ENCODE peak calls at places on chromosomes 7 and 10, in nine cellular contexts. J, P, U, K, X, R, Z, O and A are unnamed samples.

GRCh38 chr7:64618785-64619456 is 47.0 kb upstream of the ZNF107 start:
- DNase-seq in Z (peak), K (no peak), O (peak), J (peak), P (no peak), R (peak), U (peak), X (peak), A (no peak)

GRCh38 chr7:78438433-78438832 is 639.9 kb downstream of the PHTF2 start:
- DNase-seq in R (no peak), P (no peak), Z (no peak), K (no peak), U (no peak), J (no peak), O (no peak), X (no peak), A (no peak)

GRCh38 chr7:55787796-55788195 is 74.8 kb downstream of the SEPTIN14 start:
- DNase-seq in O (no peak), U (no peak), Z (no peak), X (no peak), P (no peak), R (no peak), K (no peak), J (no peak), A (no peak)

GRCh38 chr10:71584461-71584860 is 135.1 kb downstream of the C10orf105 start:
- DNase-seq in U (no peak), Z (no peak), R (no peak), J (peak), X (no peak), P (no peak), K (no peak), O (no peak), A (no peak)

GRCh38 chr7:50477640-50478039 is 27.5 kb upstream of the FIGNL1 start:
- DNase-seq in U (no peak), K (no peak), R (no peak), J (no peak), O (no peak), Z (no peak), X (no peak), P (no peak), A (no peak)

GRCh38 chr7:69640925-69641594 is 42.8 kb downstream of the AUTS2 start:
- DNase-seq in K (no peak), P (no peak), Z (no peak), U (no peak), O (no peak), R (no peak), X (no peak), J (no peak), A (no peak)

GRCh38 chr10:71921319-71922027 is 42.7 kb upstream of the CHST3 start:
- DNase-seq in J (no peak), O (no peak), X (no peak), P (peak), U (no peak), Z (peak), R (no peak), K (no peak), A (no peak)

GRCh38 chr10:15344876-15345285 is 26.2 kb downstream of the FAM171A1 start:
- DNase-seq in J (peak), O (no peak), K (no peak), U (no peak), P (no peak), X (no peak), Z (peak), R (peak), A (no peak)

GRCh38 chr7:80883188-80884025 is 35.4 kb downstream of the SEMA3C start:
- DNase-seq in X (peak), U (peak), K (peak), R (peak), P (no peak), J (peak), Z (peak), O (peak), A (no peak)

GRCh38 chr10:89518108-89518507 is 17.3 kb downstream of the SLC16A12 start:
- DNase-seq in X (no peak), Z (no peak), U (no peak), P (peak), J (peak), O (no peak), R (no peak), K (no peak), A (no peak)

GRCh38 chr10:48525956-48526355 is 78.9 kb downstream of the ARHGAP22 start:
- DNase-seq in U (no peak), R (no peak), P (no peak), J (no peak), Z (no peak), K (no peak), O (no peak), X (no peak), A (no peak)

GRCh38 chr10:28300027-28300426 is 2.8 kb downstream of the MPP7 start:
- DNase-seq in U (no peak), K (no peak), P (no peak), Z (no peak), O (no peak), X (no peak), R (peak), J (no peak), A (no peak)

GRCh38 chr10:32360241-32360640 is 13.3 kb upstream of the EPC1 start:
- DNase-seq in O (no peak), U (no peak), J (no peak), K (no peak), R (no peak), Z (no peak), X (no peak), P (no peak), A (no peak)

GRCh38 chr7:128815289-128815938 is 14.8 kb upstream of the FLNC start:
- DNase-seq in R (no peak), X (no peak), O (no peak), K (no peak), U (no peak), P (no peak), J (no peak), Z (no peak), A (no peak)

GRCh38 chr10:1116051-1116450 is 59.9 kb downstream of the WDR37 start:
- DNase-seq in Z (no peak), X (no peak), R (no peak), K (no peak), P (no peak), J (no peak), U (no peak), O (no peak), A (no peak)

GRCh38 chr10:1117651-1118050 is 61.5 kb downstream of the WDR37 start:
- DNase-seq in R (no peak), U (no peak), Z (no peak), P (no peak), K (no peak), O (no peak), J (no peak), X (no peak), A (no peak)

GRCh38 chr10:1116696-1117254 is 60.6 kb downstream of the WDR37 start:
- DNase-seq in K (no peak), O (no peak), U (no peak), X (no peak), P (no peak), J (no peak), Z (no peak), R (no peak), A (no peak)

GRCh38 chr10:1114355-1115261 is 58.4 kb downstream of the WDR37 start:
- DNase-seq in K (no peak), R (no peak), U (no peak), J (no peak), O (no peak), X (no peak), P (no peak), Z (no peak), A (no peak)

GRCh38 chr10:1115262-1115955 is 59.2 kb downstream of the WDR37 start:
- DNase-seq in O (no peak), Z (no peak), K (no peak), X (no peak), J (no peak), U (no peak), R (no peak), P (no peak), A (no peak)
- TF ChIP-seq CTCF in O (no peak), Z (no peak), K (no peak), X (no peak), J (no peak), U (no peak), R (no peak), P (no peak), A (no peak)

GRCh38 chr10:49558194-49558593 is 19.3 kb upstream of the ERCC6 start:
- DNase-seq in U (no peak), X (no peak), J (no peak), P (no peak), K (no peak), R (no peak), Z (no peak), O (no peak), A (no peak)
- TF ChIP-seq CTCF in U (no peak), X (no peak), J (no peak), P (no peak), K (no peak), R (no peak), Z (no peak), O (no peak), A (no peak)

GRCh38 chr7:126574276-126574675 is 678.5 kb downstream of the GRM8 start:
- DNase-seq in O (peak), R (peak), U (no peak), J (no peak), Z (no peak), P (no peak), X (no peak), K (no peak), A (no peak)

GRCh38 chr7:126570845-126571244 is 681.9 kb downstream of the GRM8 start:
- DNase-seq in Z (no peak), U (no peak), O (no peak), K (no peak), X (no peak), P (no peak), R (no peak), J (no peak), A (no peak)

GRCh38 chr7:126569402-126569801 is 683.3 kb downstream of the GRM8 start:
- DNase-seq in R (no peak), K (no peak), Z (no peak), U (no peak), P (no peak), O (no peak), X (no peak), J (no peak), A (no peak)

GRCh38 chr7:126578338-126578737 is 674.4 kb downstream of the GRM8 start:
- DNase-seq in Z (no peak), J (no peak), X (no peak), U (no peak), R (no peak), K (no peak), P (no peak), O (no peak), A (no peak)

DNA sequence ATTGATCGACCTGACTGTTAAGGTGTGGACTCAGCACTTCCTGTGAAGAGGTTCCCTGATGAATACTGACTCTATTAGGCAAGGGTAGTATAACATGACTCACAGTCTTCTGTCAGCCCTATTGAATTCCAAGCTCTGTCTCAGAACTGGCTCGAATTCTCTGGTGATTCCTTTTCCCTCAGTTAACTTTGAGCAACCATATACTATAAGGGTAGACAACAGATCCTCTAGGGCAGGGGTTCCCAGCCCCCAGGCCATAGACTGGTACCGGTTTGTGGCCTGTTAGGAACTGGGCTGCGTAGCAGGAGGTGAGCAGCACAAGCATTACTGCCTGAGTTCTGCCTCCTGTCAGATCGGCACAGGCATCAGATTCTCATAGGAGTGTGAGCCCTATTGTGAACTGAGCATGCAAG is 677.9 kb downstream of the GRM8 start:
- DNase-seq in U (peak), R (peak), P (no peak), O (peak), K (no peak), J (no peak), X (no peak), Z (peak), A (no peak)
- TF ChIP-seq CTCF in U (no peak), R (no peak), P (no peak), O (no peak), K (no peak), J (no peak), X (no peak), Z (no peak), A (no peak)

GRCh38 chr10:80694930-80695329 is 157.2 kb downstream of the SH2D4B start:
- DNase-seq in Z (peak), R (no peak), J (no peak), U (no peak), P (no peak), X (no peak), O (no peak), K (no peak), A (no peak)
- TF ChIP-seq CTCF in Z (no peak), R (no peak), J (no peak), U (no peak), P (no peak), X (no peak), O (no peak), K (no peak), A (peak)

GRCh38 chr10:117429644-117430043 is 54.4 kb upstream of the PDZD8 start:
- DNase-seq in R (no peak), X (no peak), U (no peak), O (no peak), J (no peak), P (no peak), K (no peak), Z (no peak), A (no peak)

GRCh38 chr10:117425908-117426566 is 50.8 kb upstream of the PDZD8 start:
- DNase-seq in U (no peak), X (no peak), J (no peak), Z (no peak), K (no peak), R (no peak), P (no peak), O (no peak), A (no peak)

GRCh38 chr10:117432866-117433265 is 57.6 kb upstream of the PDZD8 start:
- DNase-seq in P (no peak), U (no peak), K (no peak), X (no peak), Z (no peak), R (no peak), O (no peak), J (no peak), A (no peak)

DNA sequence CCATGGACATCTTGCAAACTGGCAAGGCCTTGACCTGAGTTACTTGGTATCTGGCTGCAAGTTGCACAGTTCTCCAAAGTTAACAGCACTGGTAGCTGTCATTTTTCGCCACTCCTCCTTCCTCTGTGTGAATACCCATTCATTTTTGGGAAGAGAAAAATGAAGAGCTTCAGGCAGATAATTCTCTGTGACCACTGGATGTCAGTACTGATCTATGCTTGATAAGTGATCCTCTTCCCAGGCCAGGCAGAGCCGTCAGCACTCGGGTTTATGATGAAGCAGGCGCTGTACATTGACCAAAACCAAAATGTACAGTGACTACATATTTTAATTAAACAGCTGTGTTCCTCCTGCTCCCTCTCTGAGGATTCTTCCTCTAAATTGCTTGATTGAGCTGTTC is 55.9 kb upstream of the PDZD8 start:
- DNase-seq in Z (no peak), U (peak), P (no peak), X (no peak), K (no peak), O (no peak), R (peak), J (peak), A (no peak)
- TF ChIP-seq CTCF in Z (no peak), U (peak), P (no peak), X (peak), K (peak), O (peak), R (peak), J (peak), A (no peak)

GRCh38 chr7:73774923-73775322 is 4.9 kb upstream of the CLDN3 start:
- DNase-seq in X (no peak), K (no peak), R (no peak), O (no peak), J (peak), P (no peak), U (peak), Z (no peak), A (no peak)
- TF ChIP-seq CTCF in X (no peak), K (no peak), R (no peak), O (no peak), J (no peak), P (no peak), U (no peak), Z (no peak), A (no peak)

DNA sequence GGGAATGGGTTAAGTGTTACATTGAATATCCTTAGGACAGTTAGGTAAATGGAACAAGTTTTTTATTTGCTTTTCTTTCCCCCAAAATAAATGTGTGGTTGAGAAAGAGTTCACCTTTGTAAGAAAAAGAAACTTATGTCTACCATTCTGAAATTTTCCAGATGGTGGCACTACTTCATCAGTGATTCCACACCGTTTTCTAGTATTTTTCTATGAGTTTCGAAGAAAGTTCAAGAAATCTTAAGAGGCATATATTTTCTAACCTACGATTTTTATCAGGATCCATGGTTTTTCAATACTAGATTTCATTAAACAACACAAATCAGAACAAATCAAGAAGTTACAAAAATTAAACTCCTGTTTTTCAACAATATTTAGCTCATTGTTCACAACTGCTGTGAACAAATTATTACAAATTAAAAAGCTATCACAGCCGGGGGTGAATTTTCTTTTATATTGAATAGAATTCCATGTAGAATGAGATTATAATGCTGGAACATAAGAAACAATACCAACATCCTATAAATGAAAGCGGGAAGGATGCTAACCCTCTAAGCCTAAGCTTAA is 163.1 kb upstream of the NPVF start:
- DNase-seq in X (no peak), Z (no peak), O (no peak), K (no peak), R (peak), U (peak), J (peak), P (no peak), A (no peak)
- TF ChIP-seq CTCF in X (peak), Z (peak), O (peak), K (no peak), R (peak), U (peak), J (peak), P (peak), A (peak)

GRCh38 chr7:88842217-88842616 is 46.7 kb upstream of the TEX47 start:
- DNase-seq in O (no peak), U (no peak), Z (no peak), P (no peak), K (no peak), X (no peak), R (no peak), J (no peak), A (no peak)
- TF ChIP-seq CTCF in O (no peak), U (no peak), Z (no peak), P (no peak), K (no peak), X (no peak), R (no peak), J (no peak), A (no peak)